ENCODE peak calls at places on chromosomes 16 and 17, in seven cellular contexts. Y is LHCN-M2, C is D341Med, J is Panc1, T is uterus, A is T follicular helper cell, O is body of pancreas. D is an unnamed sample.

GRCh38 chr16:1154291-1154886 is 1.5 kb downstream of the CACNA1H start:
- DNase-seq in Y (no peak), T (no peak), A (no peak), C (no peak), J (no peak), O (no peak), D (no peak)

GRCh38 chr17:55177159-55177913 is 87.4 kb upstream of the HLF start:
- DNase-seq in O (peak), T (no peak), J (no peak), Y (peak), A (no peak), C (no peak), D (peak)

GRCh38 chr16:66471264-66471663 is 44.2 kb downstream of the BEAN1 start:
- DNase-seq in J (no peak), Y (no peak), T (no peak), C (no peak), A (no peak), O (no peak), D (no peak)

GRCh38 chr17:69597898-69598692 is 183.6 kb downstream of the MAP2K6 start:
- DNase-seq in Y (peak), C (no peak), A (no peak), J (no peak), O (no peak), T (no peak), D (peak)

GRCh38 chr16:85390511-85391174 is 222.5 kb upstream of the GSE1 start:
- DNase-seq in T (peak), C (no peak), O (peak), A (no peak), Y (peak), J (no peak), D (peak)

GRCh38 chr17:47982645-47983440 is 11.9 kb downstream of the CDK5RAP3 start:
- DNase-seq in A (no peak), J (no peak), O (no peak), Y (no peak), C (no peak), T (no peak), D (no peak)

GRCh38 chr16:89365044-89365467 is 125.3 kb downstream of the ANKRD11 start:
- DNase-seq in A (no peak), C (no peak), T (no peak), J (no peak), Y (peak), O (no peak), D (peak)

GRCh38 chr17:44786551-44787081 is 27.8 kb downstream of the ADAM11 start:
- DNase-seq in A (no peak), O (no peak), T (no peak), J (no peak), C (peak), Y (no peak), D (no peak)

GRCh38 chr17:65583921-65584603 is 22.6 kb upstream of the AXIN2 start:
- DNase-seq in A (no peak), C (no peak), Y (no peak), J (no peak), O (no peak), T (no peak), D (no peak)

GRCh38 chr16:14181371-14182050 is 110.4 kb downstream of the MRTFB start:
- DNase-seq in C (no peak), O (no peak), A (no peak), Y (peak), T (no peak), J (no peak), D (peak)

GRCh38 chr17:77842148-77842905 is 116.2 kb upstream of the TNRC6C start:
- DNase-seq in J (no peak), C (no peak), T (no peak), O (no peak), Y (peak), A (no peak), D (peak)

GRCh38 chr17:76593964-76594363 is 8.3 kb upstream of the ST6GALNAC2 start:
- DNase-seq in C (peak), J (no peak), T (no peak), O (no peak), A (no peak), Y (no peak), D (no peak)

GRCh38 chr17:2068101-2068518 is 13.2 kb downstream of the HIC1 start:
- DNase-seq in O (no peak), A (no peak), C (no peak), T (peak), J (no peak), Y (peak), D (peak)

D was measured in HCEC 1CT.